ENCODE peak calls at places on chromosomes 16 and 17, in seven cellular contexts. J, G, R, I, W, P and X are unnamed samples.

GRCh38 chr17:6279659-6280058 is 155.3 kb downstream of the AIPL1 start:
- DNase-seq in J (no peak), I (no peak), R (no peak), P (no peak), G (peak; percentile 69), W (peak; percentile 27), X (no peak)

GRCh38 chr16:65121870-65122723 is at the start of gene CDH11:
- DNase-seq in I (peak; percentile 71), W (peak; percentile 9), P (no peak), J (no peak), G (peak; percentile 50), R (peak; percentile 95), X (no peak)

GRCh38 chr17:69819316-69820087 is 255.5 kb upstream of the KCNJ16 start:
- DNase-seq in P (no peak), J (no peak), G (no peak), R (peak; percentile 79), W (no peak), I (no peak), X (no peak)

GRCh38 chr16:87601322-87602004 is 845 bp upstream of the JPH3 start:
- DNase-seq in W (no peak), I (no peak), R (no peak), P (no peak), G (no peak), J (no peak), X (no peak)

GRCh38 chr16:49439676-49440075 is 66.1 kb downstream of the C16orf78 start:
- DNase-seq in P (no peak), I (no peak), G (no peak), J (no peak), W (no peak), R (no peak), X (no peak)

GRCh38 chr16:85025781-85026653 is 1.6 kb upstream of the KIAA0513 start:
- DNase-seq in I (no peak), W (no peak), P (no peak), J (no peak), R (no peak), G (no peak), X (peak; percentile 33)

GRCh38 chr17:40283662-40284061 is 4.0 kb upstream of the CDC6 start:
- DNase-seq in W (peak; percentile 98), J (no peak), P (no peak), G (no peak), I (no peak), R (peak; percentile 96), X (no peak)

GRCh38 chr17:77419547-77420475 is 279.0 kb downstream of the SEC14L1 start:
- DNase-seq in G (no peak), W (peak; percentile 50), R (peak; percentile 59), J (no peak), P (no peak), I (no peak), X (no peak)

GRCh38 chr17:81094224-81094743 is 59.3 kb downstream of the BAIAP2 start:
- DNase-seq in W (no peak), P (no peak), J (no peak), R (no peak), I (no peak), G (no peak), X (no peak)

GRCh38 chr16:19645557-19645981 is 72.5 kb downstream of the KNOP1 start:
- DNase-seq in J (no peak), I (peak; percentile 62), R (peak; percentile 13), P (no peak), W (no peak), G (no peak), X (no peak)